ENCODE peak calls at places on chromosome 17, in five cellular contexts. One of them, this sample, is unnamed. For H3K4me1 and H3K9me3, the result is how much of the 10 kb centered on the place peaks cover.

GRCh38 chr17:74282587-74283370 is 8.7 kb downstream of the DNAI2 start:
- DNase-seq in A549: peak
- DNase-seq in psoas muscle: no peak
- DNase-seq in CD8-positive, alpha-beta memory T cell: peak
- DNase-seq in pancreas: no peak
- DNase-seq in this sample: peak

GRCh38 chr17:56592487-56593072 is 919 bp upstream of the NOG start:
- DNase-seq in A549: peak
- DNase-seq in psoas muscle: peak
- DNase-seq in CD8-positive, alpha-beta memory T cell: peak
- DNase-seq in pancreas: peak
- DNase-seq in this sample: peak

GRCh38 chr17:80718428-80718827 is 173.8 kb downstream of the RPTOR start:
- DNase-seq in A549: no peak
- DNase-seq in psoas muscle: no peak
- DNase-seq in CD8-positive, alpha-beta memory T cell: no peak
- DNase-seq in pancreas: no peak
- DNase-seq in this sample: no peak

GRCh38 chr17:29777663-29778062 is 152.4 kb downstream of the SSH2 start:
- DNase-seq in A549: no peak
- DNase-seq in psoas muscle: no peak
- DNase-seq in CD8-positive, alpha-beta memory T cell: no peak
- DNase-seq in pancreas: no peak
- DNase-seq in this sample: no peak

GRCh38 chr17:9055281-9055680 is 34.0 kb downstream of the NTN1 start:
- DNase-seq in A549: no peak
- DNase-seq in psoas muscle: no peak
- DNase-seq in CD8-positive, alpha-beta memory T cell: no peak
- DNase-seq in pancreas: no peak
- DNase-seq in this sample: no peak

GRCh38 chr17:50312311-50312710 is 33.6 kb upstream of the XYLT2 start:
- DNase-seq in A549: no peak
- DNase-seq in psoas muscle: no peak
- DNase-seq in CD8-positive, alpha-beta memory T cell: no peak
- DNase-seq in pancreas: no peak
- DNase-seq in this sample: no peak

GRCh38 chr17:27244481-27245223 is 49.3 kb upstream of the WSB1 start:
- DNase-seq in A549: peak
- DNase-seq in psoas muscle: peak
- DNase-seq in CD8-positive, alpha-beta memory T cell: no peak
- DNase-seq in pancreas: no peak
- DNase-seq in this sample: no peak

GRCh38 chr17:4490637-4491061 is 8.0 kb upstream of the SPNS2 start:
- DNase-seq in A549: no peak
- DNase-seq in psoas muscle: no peak
- DNase-seq in CD8-positive, alpha-beta memory T cell: no peak
- DNase-seq in pancreas: no peak
- DNase-seq in this sample: no peak

GRCh38 chr17:48102700-48103378 is 1.6 kb upstream of the CBX1 start:
- DNase-seq in A549: peak
- DNase-seq in psoas muscle: no peak
- DNase-seq in CD8-positive, alpha-beta memory T cell: peak
- DNase-seq in pancreas: no peak
- DNase-seq in this sample: no peak

GRCh38 chr17:11144358-11145233 is 96.4 kb upstream of the SHISA6 start:
- DNase-seq in A549: peak
- DNase-seq in psoas muscle: no peak
- DNase-seq in CD8-positive, alpha-beta memory T cell: no peak
- DNase-seq in pancreas: no peak
- DNase-seq in this sample: no peak

GRCh38 chr17:65627892-65628622 is 66.6 kb upstream of the AXIN2 start:
- DNase-seq in A549: peak
- DNase-seq in psoas muscle: no peak
- DNase-seq in CD8-positive, alpha-beta memory T cell: no peak
- DNase-seq in pancreas: peak
- DNase-seq in this sample: no peak

GRCh38 chr17:30363715-30364202 is 15.0 kb upstream of the CPD start:
- DNase-seq in A549: no peak
- DNase-seq in psoas muscle: no peak
- DNase-seq in CD8-positive, alpha-beta memory T cell: peak
- DNase-seq in pancreas: no peak
- DNase-seq in this sample: peak

GRCh38 chr17:39083270-39083669 is 68.2 kb downstream of the PLXDC1 start:
- DNase-seq in A549: no peak
- DNase-seq in psoas muscle: no peak
- DNase-seq in CD8-positive, alpha-beta memory T cell: no peak
- DNase-seq in pancreas: no peak
- DNase-seq in this sample: no peak

GRCh38 chr17:40348562-40349476 is 15.7 kb downstream of the GJD3 start:
- DNase-seq in A549: no peak
- DNase-seq in psoas muscle: peak
- DNase-seq in CD8-positive, alpha-beta memory T cell: no peak
- DNase-seq in pancreas: peak
- DNase-seq in this sample: no peak

GRCh38 chr17:50222922-50223321 is 21.5 kb upstream of the COL1A1 start:
- DNase-seq in A549: no peak
- DNase-seq in psoas muscle: no peak
- DNase-seq in CD8-positive, alpha-beta memory T cell: no peak
- DNase-seq in pancreas: no peak
- DNase-seq in this sample: no peak

DNA sequence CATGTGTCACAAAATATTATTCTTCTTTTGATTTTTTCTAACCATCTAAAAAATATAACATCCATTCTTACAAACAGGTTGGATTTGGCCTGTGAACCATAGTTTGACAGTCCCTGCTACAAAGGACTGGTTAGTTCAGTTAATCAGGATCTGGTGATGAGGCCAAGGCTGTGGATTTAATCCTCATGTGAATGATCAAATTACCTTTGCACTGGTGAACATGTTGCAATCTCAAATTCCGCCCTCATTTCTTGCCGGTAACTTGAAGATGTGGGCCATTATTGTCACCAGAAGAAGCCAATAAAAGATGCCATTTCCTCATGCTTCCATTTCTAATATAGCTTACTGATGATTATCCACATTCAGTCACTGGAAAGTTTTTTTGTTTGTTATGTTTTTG is 35.3 kb upstream of the YPEL2 start:
- DNase-seq in A549: no peak
- DNase-seq in psoas muscle: no peak
- DNase-seq in CD8-positive, alpha-beta memory T cell: no peak
- DNase-seq in pancreas: no peak
- DNase-seq in this sample: no peak
- H3K4me1 ChIP-seq in A549: under half
- H3K4me1 ChIP-seq in psoas muscle: under half
- H3K4me1 ChIP-seq in CD8-positive, alpha-beta memory T cell: under half
- H3K4me1 ChIP-seq in pancreas: under half
- H3K4me1 ChIP-seq in this sample: under half

GRCh38 chr17:82227629-82228277 is 1.1 kb upstream of the SLC16A3 start:
- DNase-seq in A549: no peak
- DNase-seq in psoas muscle: peak
- DNase-seq in CD8-positive, alpha-beta memory T cell: no peak
- DNase-seq in pancreas: no peak
- DNase-seq in this sample: no peak
- H3K4me3 ChIP-seq in A549: no peak
- H3K4me3 ChIP-seq in psoas muscle: peak
- H3K4me3 ChIP-seq in CD8-positive, alpha-beta memory T cell: peak
- H3K4me3 ChIP-seq in pancreas: no peak
- H3K4me3 ChIP-seq in this sample: peak

DNA sequence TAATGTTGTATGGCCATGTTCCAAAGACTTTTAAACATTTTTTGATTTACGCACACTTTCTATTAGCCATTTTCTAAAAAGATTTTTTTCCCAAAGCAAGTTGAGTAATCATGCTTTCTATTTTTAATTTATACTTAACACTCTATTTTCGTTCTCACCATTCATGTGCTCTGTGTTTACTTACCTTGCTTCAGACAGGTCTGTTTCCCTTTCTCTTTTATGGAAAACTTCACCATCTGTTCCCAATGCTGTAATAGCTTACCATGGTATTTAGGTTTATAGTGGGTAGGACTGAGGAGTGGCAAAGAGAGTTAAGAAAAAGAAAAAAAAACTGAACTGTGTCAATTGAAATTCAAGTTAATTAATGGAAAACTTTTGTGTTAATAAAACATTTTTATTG is 37.5 kb upstream of the KCNJ16 start:
- DNase-seq in A549: no peak
- DNase-seq in psoas muscle: no peak
- DNase-seq in CD8-positive, alpha-beta memory T cell: no peak
- DNase-seq in pancreas: no peak
- DNase-seq in this sample: no peak
- H3K9me3 ChIP-seq in A549: under half
- H3K9me3 ChIP-seq in psoas muscle: under half
- H3K9me3 ChIP-seq in CD8-positive, alpha-beta memory T cell: under half
- H3K9me3 ChIP-seq in pancreas: under half
- H3K9me3 ChIP-seq in this sample: under half

GRCh38 chr17:78706271-78706915 is 75.7 kb downstream of the CYTH1 start:
- DNase-seq in A549: peak
- DNase-seq in psoas muscle: no peak
- DNase-seq in CD8-positive, alpha-beta memory T cell: no peak
- DNase-seq in pancreas: no peak
- DNase-seq in this sample: no peak

GRCh38 chr17:78707016-78707415 is 75.1 kb downstream of the CYTH1 start:
- DNase-seq in A549: peak
- DNase-seq in psoas muscle: no peak
- DNase-seq in CD8-positive, alpha-beta memory T cell: no peak
- DNase-seq in pancreas: no peak
- DNase-seq in this sample: no peak

GRCh38 chr17:78709119-78709681 is 72.9 kb downstream of the CYTH1 start:
- DNase-seq in A549: no peak
- DNase-seq in psoas muscle: no peak
- DNase-seq in CD8-positive, alpha-beta memory T cell: no peak
- DNase-seq in pancreas: no peak
- DNase-seq in this sample: no peak

GRCh38 chr17:78708510-78708973 is 73.5 kb downstream of the CYTH1 start:
- DNase-seq in A549: peak
- DNase-seq in psoas muscle: peak
- DNase-seq in CD8-positive, alpha-beta memory T cell: peak
- DNase-seq in pancreas: peak
- DNase-seq in this sample: peak

DNA sequence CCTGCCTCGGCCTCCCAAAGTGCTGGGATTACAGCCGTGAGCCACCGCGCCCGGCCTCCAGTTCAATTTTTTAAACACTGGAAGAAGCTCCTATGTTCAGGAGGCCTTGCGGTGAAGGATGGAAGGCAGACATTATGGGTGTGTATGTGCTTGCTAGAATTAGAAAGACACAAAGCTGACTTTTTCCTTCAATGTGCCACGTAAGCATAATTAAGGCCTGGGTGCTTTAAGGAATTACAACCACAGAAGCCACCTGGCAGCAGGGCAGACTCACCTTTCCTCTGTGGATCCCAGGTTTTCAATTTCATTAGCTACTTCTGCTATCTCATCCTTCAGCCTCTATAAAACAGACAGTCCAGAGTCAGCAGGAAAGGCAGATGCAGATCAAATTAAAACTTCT is 74.2 kb downstream of the CYTH1 start:
- DNase-seq in A549: no peak
- DNase-seq in psoas muscle: no peak
- DNase-seq in CD8-positive, alpha-beta memory T cell: no peak
- DNase-seq in pancreas: no peak
- DNase-seq in this sample: no peak
- H3K4me1 ChIP-seq in A549: under half
- H3K4me1 ChIP-seq in psoas muscle: under half
- H3K4me1 ChIP-seq in CD8-positive, alpha-beta memory T cell: under half
- H3K4me1 ChIP-seq in pancreas: under half
- H3K4me1 ChIP-seq in this sample: under half

GRCh38 chr17:42110301-42111264 is 1.9 kb downstream of the DHX58 start:
- DNase-seq in A549: no peak
- DNase-seq in psoas muscle: no peak
- DNase-seq in CD8-positive, alpha-beta memory T cell: no peak
- DNase-seq in pancreas: no peak
- DNase-seq in this sample: no peak

GRCh38 chr17:42107124-42107523 is 5.4 kb downstream of the DHX58 start:
- DNase-seq in A549: no peak
- DNase-seq in psoas muscle: no peak
- DNase-seq in CD8-positive, alpha-beta memory T cell: no peak
- DNase-seq in pancreas: no peak
- DNase-seq in this sample: no peak

GRCh38 chr17:42109086-42109485 is 3.4 kb downstream of the DHX58 start:
- DNase-seq in A549: no peak
- DNase-seq in psoas muscle: no peak
- DNase-seq in CD8-positive, alpha-beta memory T cell: no peak
- DNase-seq in pancreas: no peak
- DNase-seq in this sample: no peak

GRCh38 chr17:42106009-42106408 is 6.5 kb downstream of the DHX58 start:
- DNase-seq in A549: no peak
- DNase-seq in psoas muscle: no peak
- DNase-seq in CD8-positive, alpha-beta memory T cell: no peak
- DNase-seq in pancreas: no peak
- DNase-seq in this sample: no peak

DNA sequence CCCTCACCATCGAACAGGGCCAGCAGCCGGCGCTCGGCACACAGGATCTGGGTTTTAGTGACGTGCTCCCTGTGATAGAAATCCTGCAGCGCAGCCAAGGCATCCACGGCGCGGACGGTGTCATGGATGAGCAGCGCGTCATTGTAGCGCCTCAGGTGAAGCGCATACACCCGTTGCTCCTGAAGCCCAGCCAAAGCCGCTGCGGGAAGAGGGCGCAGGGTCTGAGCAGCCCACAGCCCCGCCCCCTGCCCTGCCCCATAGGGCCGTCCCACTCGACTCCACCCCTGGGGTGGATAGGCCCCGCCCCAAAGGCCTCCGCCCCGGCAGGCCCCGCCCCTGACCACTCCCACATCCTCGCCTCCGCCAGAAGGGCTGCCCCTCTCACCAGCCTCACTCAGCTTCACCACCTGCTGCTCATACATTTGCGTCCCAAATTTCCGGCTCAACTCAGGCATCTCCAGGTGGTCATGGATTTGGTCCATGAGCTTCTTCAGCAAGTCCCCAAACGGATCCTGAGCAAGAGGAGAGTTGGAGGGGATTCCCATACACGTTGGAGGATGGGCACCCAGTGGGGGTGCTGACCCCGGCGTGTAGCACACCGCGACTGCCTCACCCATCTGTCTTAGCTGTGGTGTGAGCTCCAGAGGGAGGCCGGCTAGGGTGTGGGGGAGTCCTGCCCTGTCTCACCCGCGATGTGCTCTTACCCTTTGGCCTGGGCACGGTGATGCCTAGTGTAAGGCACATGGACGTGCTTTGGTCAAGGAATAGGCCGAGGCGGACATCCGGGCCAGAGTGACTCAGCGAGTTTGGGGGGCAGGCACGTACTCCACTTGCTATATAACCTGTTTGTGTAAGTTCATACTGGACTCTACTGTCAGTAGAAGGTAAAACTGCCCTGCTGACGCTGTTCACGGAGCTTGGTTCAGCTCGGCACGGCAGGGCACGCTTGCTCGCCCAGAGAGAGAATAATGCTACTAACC is 4.6 kb downstream of the DHX58 start:
- DNase-seq in A549: peak
- DNase-seq in psoas muscle: peak
- DNase-seq in CD8-positive, alpha-beta memory T cell: peak
- DNase-seq in pancreas: peak
- DNase-seq in this sample: peak
- H3K4me3 ChIP-seq in A549: peak
- H3K4me3 ChIP-seq in psoas muscle: peak
- H3K4me3 ChIP-seq in CD8-positive, alpha-beta memory T cell: no peak
- H3K4me3 ChIP-seq in pancreas: no peak
- H3K4me3 ChIP-seq in this sample: no peak